ENCODE peak calls at places on chromosomes 7 and 10, in four cellular contexts. T is HepG2, F is SK-N-SH, P is GM12878. Y is an unnamed sample.

GRCh38 chr7:40279991-40280390 is 145.2 kb downstream of the SUGCT start:
- DNase-seq in P (no peak), F (no peak), T (no peak), Y (no peak)

GRCh38 chr7:127437772-127438330 is 45.3 kb upstream of the ZNF800 start:
- DNase-seq in F (no peak), P (no peak), T (no peak), Y (no peak)

GRCh38 chr10:29130190-29130673 is 158.6 kb upstream of the LYZL1 start:
- DNase-seq in P (no peak), T (peak; percentile 80), F (peak; percentile 42), Y (peak; percentile 88)

GRCh38 chr10:63464402-63465292 is 1.1 kb downstream of the JMJD1C start:
- DNase-seq in F (peak; percentile 19), P (no peak), T (no peak), Y (peak; percentile 15)

GRCh38 chr7:135857519-135858274 is 109.1 kb upstream of the FAM180A start:
- DNase-seq in P (no peak), F (no peak), T (no peak), Y (no peak)

GRCh38 chr7:134546903-134547737 is 1.8 kb upstream of the AKR1B15 start:
- DNase-seq in P (peak; percentile 37), T (peak; percentile 50), F (peak; percentile 60), Y (peak; percentile 34)

GRCh38 chr10:72659694-72660093 is 32.2 kb upstream of the MCU start:
- DNase-seq in F (no peak), P (no peak), T (peak; percentile 28), Y (no peak)

GRCh38 chr7:37908221-37908788 is 8.3 kb downstream of the SFRP4 start:
- DNase-seq in P (no peak), F (no peak), T (no peak), Y (no peak)

GRCh38 chr7:74173866-74174605 is at the start of gene EIF4H:
- DNase-seq in P (peak; percentile 58), F (peak; percentile 100), T (peak; percentile 78), Y (peak; percentile 97)

GRCh38 chr10:92463582-92463981 is 110.3 kb downstream of the IDE start:
- DNase-seq in P (no peak), F (no peak), T (no peak), Y (no peak)

GRCh38 chr7:119196183-119196582 is 971.7 kb downstream of the ANKRD7 start:
- DNase-seq in P (no peak), T (no peak), F (no peak), Y (no peak)

GRCh38 chr10:74598891-74599566 is 227.4 kb upstream of the KAT6B start:
- DNase-seq in P (peak; percentile 78), F (no peak), T (no peak), Y (no peak)

GRCh38 chr10:71717756-71718065 is 1.9 kb downstream of the C10orf105 start:
- DNase-seq in F (no peak), T (no peak), P (no peak), Y (no peak)

GRCh38 chr10:11715815-11716494 is 26.2 kb upstream of the ECHDC3 start:
- DNase-seq in P (no peak), T (peak; percentile 97), F (no peak), Y (peak; percentile 74)

GRCh38 chr7:80129785-80130184 is 4.8 kb upstream of the GNAI1 start:
- DNase-seq in P (no peak), F (no peak), T (no peak), Y (no peak)

GRCh38 chr7:152076940-152077933 is 51.8 kb downstream of the GALNT11 start:
- DNase-seq in P (no peak), T (no peak), F (peak; percentile 26), Y (no peak)

GRCh38 chr7:67683628-67684027 is 687.0 kb downstream of the TYW1 start:
- DNase-seq in P (no peak), F (no peak), T (no peak), Y (no peak)
- TF ChIP-seq JUND in P (no peak), F (no peak), T (no peak), Y (no peak)

DNA sequence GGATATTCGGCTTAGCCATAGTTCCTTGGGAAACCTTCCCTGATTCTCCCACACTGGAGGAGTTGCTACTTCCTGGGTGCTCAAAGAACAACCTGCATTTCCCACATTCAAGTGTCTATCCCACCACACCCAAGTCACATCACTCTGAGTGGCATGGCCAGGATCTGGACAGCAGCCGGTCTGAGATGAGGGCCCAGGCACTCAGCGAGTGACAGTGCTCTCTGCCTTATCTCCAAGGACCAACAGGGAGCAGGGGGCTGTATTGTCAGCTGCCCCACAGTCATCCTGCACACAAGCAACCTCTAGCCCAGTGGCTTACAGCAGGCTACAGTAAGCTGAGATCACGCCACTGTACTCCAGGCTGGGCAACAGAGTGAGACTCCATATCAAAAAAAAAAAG is 16.1 kb upstream of the SLC18A3 start:
- DNase-seq in P (no peak), F (no peak), T (no peak), Y (no peak)
- TF ChIP-seq JUND in P (no peak), F (no peak), T (no peak), Y (no peak)

GRCh38 chr7:100667331-100668068 is 6.0 kb upstream of the GNB2 start:
- DNase-seq in P (no peak), T (no peak), F (no peak), Y (no peak)
- TF ChIP-seq JUND in P (no peak), T (no peak), F (no peak), Y (no peak)

GRCh38 chr7:45869426-45869825 is 3.5 kb downstream of the CCDC201 start:
- DNase-seq in P (no peak), F (no peak), T (no peak), Y (peak; percentile 20)

GRCh38 chr7:45874408-45875131 is 1.7 kb upstream of the CCDC201 start:
- DNase-seq in T (peak; percentile 58), F (no peak), P (no peak), Y (no peak)

GRCh38 chr7:45873035-45873354 is at the start of gene CCDC201:
- DNase-seq in F (no peak), T (no peak), P (no peak), Y (no peak)

GRCh38 chr7:45873355-45873754 is 473 bp upstream of the CCDC201 start:
- DNase-seq in T (no peak), F (peak; percentile 46), P (no peak), Y (no peak)

DNA sequence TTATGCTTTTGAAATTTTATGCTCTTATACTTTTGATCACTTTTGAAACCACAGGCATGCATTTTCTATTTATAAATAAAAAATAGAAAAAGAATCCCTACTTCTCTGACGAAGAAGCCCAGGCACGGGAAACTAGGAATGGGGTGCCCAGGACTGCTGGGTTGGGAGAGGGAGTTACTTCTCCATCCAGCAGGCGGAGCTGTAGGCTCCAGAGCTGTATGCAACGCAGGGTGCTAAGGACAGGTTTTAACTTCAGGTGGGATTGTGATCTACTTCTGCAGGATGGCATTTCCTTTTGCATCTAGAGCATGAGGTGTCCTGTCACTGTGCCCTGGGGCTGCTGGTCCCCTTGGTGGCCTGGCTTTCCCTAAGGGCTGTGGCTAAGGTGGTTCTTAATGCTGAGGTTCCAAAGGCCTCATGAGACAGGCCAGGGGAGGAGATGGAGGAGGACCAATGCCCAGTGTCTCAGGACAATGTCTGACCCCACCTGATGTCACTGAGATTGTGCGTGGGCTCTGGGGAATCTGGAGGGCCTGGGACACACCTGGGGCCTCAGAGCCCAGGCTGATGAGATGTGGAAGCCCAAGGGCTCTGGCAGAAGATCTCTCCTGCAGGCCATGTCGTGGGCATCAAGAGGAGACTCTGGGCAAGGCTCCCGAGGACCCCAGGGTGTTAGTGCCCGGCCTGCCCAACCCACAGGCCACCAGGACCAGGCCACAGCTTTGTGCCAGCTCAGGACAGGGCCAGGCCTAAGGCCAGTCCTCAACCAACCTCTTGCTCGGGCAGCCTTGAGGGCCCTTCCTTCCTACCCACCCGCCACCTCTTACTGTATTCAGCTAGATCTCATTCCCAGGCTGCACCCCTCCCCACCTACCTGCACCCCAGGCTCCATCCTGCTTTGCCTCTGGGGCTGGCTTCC is 507 bp downstream of the CCDC201 start:
- DNase-seq in F (no peak), T (peak; percentile 57), P (no peak), Y (peak; percentile 43)
- TF ChIP-seq JUND in F (no peak), T (no peak), P (no peak), Y (no peak)

GRCh38 chr7:129975309-129975708 is 22.5 kb upstream of the UBE2H start:
- DNase-seq in T (no peak), F (no peak), P (no peak), Y (no peak)
- TF ChIP-seq JUND in T (no peak), F (no peak), P (no peak), Y (no peak)

GRCh38 chr7:5497158-5498103 is 73.8 kb upstream of the TNRC18 start:
- DNase-seq in P (no peak), T (no peak), F (peak; percentile 90), Y (peak; percentile 57)
- TF ChIP-seq JUND in P (no peak), T (no peak), F (no peak), Y (no peak)

Y was measured in T47D.